ENCODE peak calls at places on chromosomes 7 and 10, in seven cellular contexts. Q is heart right ventricle, W is suprapubic skin, S is IMR-90, Y is cardiac muscle cell, O is HCT116, M is RWPE2. I is an unnamed sample. For H3K4me1, the result is how much of the 10 kb centered on the place peaks cover.

GRCh38 chr7:45687185-45687560 is 113.0 kb downstream of the ADCY1 start:
- DNase-seq in S (no peak), M (no peak), Y (no peak), W (peak), Q (no peak), O (no peak), I (no peak)

GRCh38 chr7:28298870-28299484 is 113.3 kb upstream of the CREB5 start:
- DNase-seq in W (no peak), M (no peak), Y (peak), Q (peak), O (peak), S (peak), I (peak)

GRCh38 chr10:14329609-14330246 is 996 bp downstream of the FRMD4A start:
- DNase-seq in Y (peak), S (peak), W (no peak), Q (no peak), M (no peak), O (no peak), I (no peak)

GRCh38 chr10:98403812-98404504 is 11.0 kb downstream of the PYROXD2 start:
- DNase-seq in W (no peak), M (no peak), Q (no peak), Y (no peak), S (peak), O (no peak), I (no peak)

GRCh38 chr10:88986549-88987242 is 3.9 kb upstream of the FAS start:
- DNase-seq in O (no peak), M (no peak), W (no peak), Y (peak), Q (peak), S (peak), I (no peak)

GRCh38 chr7:117949232-117949631 is 76.0 kb upstream of the CTTNBP2 start:
- DNase-seq in Q (no peak), O (no peak), W (no peak), Y (no peak), S (peak), M (no peak), I (no peak)

GRCh38 chr7:67311901-67312300 is 315.3 kb downstream of the TYW1 start:
- DNase-seq in Y (no peak), O (no peak), M (no peak), Q (no peak), S (peak), W (no peak), I (no peak)

GRCh38 chr7:47539398-47540052 is 42.4 kb downstream of the TNS3 start:
- DNase-seq in Q (no peak), Y (no peak), M (no peak), O (no peak), S (peak), W (no peak), I (no peak)

GRCh38 chr7:149731207-149731955 is 42.0 kb downstream of the ZNF467 start:
- DNase-seq in W (no peak), S (no peak), Q (no peak), O (no peak), M (no peak), Y (no peak), I (no peak)

GRCh38 chr10:88553116-88553752 is 29.9 kb downstream of the RNLS start:
- DNase-seq in M (no peak), Q (peak), S (peak), W (no peak), Y (peak), O (peak), I (peak)

GRCh38 chr7:100486753-100487446 is 3.2 kb downstream of the NYAP1 start:
- DNase-seq in S (peak), Q (no peak), Y (no peak), M (no peak), O (no peak), W (no peak), I (no peak)

GRCh38 chr10:27719052-27719451 is 26.6 kb downstream of the MKX start:
- DNase-seq in Q (no peak), W (no peak), Y (no peak), O (no peak), S (no peak), M (no peak), I (no peak)

GRCh38 chr10:12077580-12078180 is 8.9 kb downstream of the DHTKD1 start:
- DNase-seq in O (no peak), Y (no peak), M (no peak), S (no peak), Q (no peak), W (no peak), I (no peak)

GRCh38 chr10:86285136-86285790 is 81.3 kb downstream of the GRID1 start:
- DNase-seq in Y (no peak), W (peak), M (peak), O (no peak), Q (no peak), S (no peak), I (no peak)

GRCh38 chr10:68082815-68083395 is 7.8 kb upstream of the HERC4 start:
- DNase-seq in S (peak), Y (no peak), Q (no peak), W (no peak), M (no peak), O (no peak), I (no peak)

GRCh38 chr10:110008518-110009339 is 945 bp downstream of the ADD3 start:
- DNase-seq in S (no peak), M (no peak), Q (peak), W (no peak), O (no peak), Y (peak), I (peak)

GRCh38 chr10:90801608-90802007 is 56.2 kb downstream of the HTR7 start:
- DNase-seq in S (no peak), Q (no peak), M (no peak), O (no peak), Y (no peak), W (no peak), I (no peak)

GRCh38 chr7:15921576-15921975 is 235.1 kb upstream of the MEOX2 start:
- DNase-seq in O (no peak), M (no peak), Q (no peak), Y (no peak), S (peak), W (no peak), I (no peak)

GRCh38 chr10:112497347-112497950 is 50.4 kb downstream of the VTI1A start:
- DNase-seq in Y (no peak), S (no peak), O (no peak), Q (no peak), W (no peak), M (no peak), I (no peak)

GRCh38 chr10:70744617-70745138 is 40.5 kb downstream of the TBATA start:
- DNase-seq in W (no peak), O (no peak), S (no peak), Y (no peak), Q (no peak), M (no peak), I (no peak)

DNA sequence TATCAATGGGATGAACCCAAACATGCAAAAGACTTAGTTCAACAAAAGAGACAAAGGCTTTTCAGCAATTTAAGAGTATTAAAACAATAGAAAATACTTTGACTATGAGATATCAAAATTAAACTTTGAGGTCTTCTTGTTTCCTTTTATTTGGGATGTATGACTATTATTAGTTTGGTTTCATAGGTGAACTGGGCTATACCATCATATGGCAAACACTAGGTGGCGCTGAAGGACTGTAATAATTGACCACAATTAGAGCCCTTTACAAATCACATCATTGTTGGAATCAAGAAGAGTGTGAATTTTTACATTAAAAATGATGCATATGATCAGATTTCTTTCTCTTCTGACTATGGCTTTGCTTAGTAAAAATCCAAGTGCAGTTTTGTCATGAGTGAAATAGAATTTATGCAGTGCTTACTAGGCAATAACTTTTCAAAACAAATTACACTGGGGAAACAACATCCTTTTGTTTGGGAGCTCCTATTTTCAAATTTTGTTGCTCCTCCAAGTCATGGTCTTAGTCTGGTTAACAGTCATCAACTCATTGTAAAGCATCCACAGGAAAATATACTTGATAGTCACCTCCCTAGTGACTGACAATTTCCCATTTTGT is 14.7 kb upstream of the NXPH1 start:
- DNase-seq in Q (peak), S (peak), M (no peak), Y (peak), W (no peak), O (peak), I (peak)
- TF ChIP-seq CTCF in Q (peak), S (peak), M (peak), Y (peak), W (peak), O (peak), I (peak)

DNA sequence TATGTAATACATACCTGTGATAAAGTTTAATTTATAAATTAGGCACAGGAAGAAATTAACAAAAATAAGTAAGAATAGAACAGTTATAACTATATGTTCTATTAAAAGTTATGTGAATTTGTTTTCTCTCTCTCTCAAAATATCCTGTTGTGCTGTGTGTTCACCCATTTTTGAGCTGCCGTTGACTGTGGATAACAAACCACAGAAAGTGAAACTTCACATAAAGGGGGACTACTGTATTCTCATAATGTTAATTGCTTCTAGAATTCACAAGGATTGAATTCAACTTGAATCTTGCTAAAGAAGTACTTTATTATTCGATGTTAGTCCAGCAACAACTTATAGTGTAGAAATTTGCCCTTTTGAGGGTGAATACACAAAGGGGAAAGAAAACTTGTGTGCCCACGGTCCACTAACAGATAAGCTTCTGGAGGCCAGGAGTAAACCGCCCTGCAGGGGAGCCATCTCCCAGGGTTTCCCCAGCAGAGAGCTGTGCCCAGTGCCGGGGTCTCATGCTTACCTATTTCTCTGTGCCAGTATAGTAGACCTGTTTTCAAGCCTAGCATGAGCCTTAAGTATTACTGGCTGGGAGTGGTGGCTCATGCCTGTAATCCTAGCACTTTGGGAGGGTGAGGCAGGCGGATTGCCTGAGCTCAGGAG is 87.1 kb downstream of the KAT6B start:
- DNase-seq in W (no peak), Y (no peak), O (no peak), M (no peak), S (no peak), Q (no peak), I (no peak)
- H3K4me3 ChIP-seq in W (no peak), Y (no peak), O (no peak), M (no peak), S (no peak), Q (no peak), I (no peak)

GRCh38 chr10:51092402-51092801 is 18.1 kb downstream of the PRKG1 start:
- DNase-seq in M (no peak), Y (no peak), W (no peak), S (peak), O (no peak), Q (peak), I (no peak)
- H3K4me1 ChIP-seq in M (under half), Y (under half), W (under half), S (under half), O (under half), Q (under half), I (under half)

GRCh38 chr10:3474266-3474665 is 301.7 kb upstream of the PITRM1 start:
- DNase-seq in Q (no peak), Y (no peak), S (no peak), W (no peak), O (no peak), M (no peak), I (no peak)
- TF ChIP-seq CTCF in Q (no peak), Y (no peak), S (no peak), W (no peak), O (no peak), M (no peak), I (no peak)